ENCODE peak calls at places on chromosomes 4 and X, in six cellular contexts. F is transverse colon, I is epithelial cell of esophagus, Y is hepatocyte, A is HL-60, S is AG04449. L is an unnamed sample.
A peak's percentile ranks its signal among the peaks of the same experiment; 100 is the strongest.

GRCh38 chr4:1579834-1580686 is 104.1 kb downstream of the FAM53A start:
- DNase-seq in A (peak; percentile 95), F (peak; percentile 91), S (no peak), I (peak; percentile 57), Y (peak; percentile 92), L (no peak)

GRCh38 chr4:21790437-21791029 is 158.0 kb downstream of the KCNIP4 start:
- DNase-seq in Y (peak; percentile 49), I (peak; percentile 50), F (no peak), A (no peak), S (no peak), L (no peak)

GRCh38 chrX:47316276-47317025 is 53.9 kb upstream of the ZNF157 start:
- DNase-seq in A (no peak), F (no peak), Y (no peak), I (no peak), S (no peak), L (no peak)

GRCh38 chr4:129240816-129241215 is 144.9 kb downstream of the C4orf33 start:
- DNase-seq in A (no peak), Y (peak; percentile 32), S (no peak), I (peak; percentile 6), F (no peak), L (no peak)

GRCh38 chrX:39736219-39737211 is 361.2 kb downstream of the BCOR start:
- DNase-seq in Y (no peak), I (peak; percentile 40), F (peak; percentile 53), S (no peak), A (no peak), L (no peak)

GRCh38 chr4:76690091-76690905 is 207.6 kb downstream of the SOWAHB start:
- DNase-seq in A (no peak), I (peak; percentile 28), S (no peak), F (peak; percentile 39), Y (peak; percentile 45), L (no peak)

GRCh38 chr4:145546556-145546955 is 64.9 kb downstream of the SMAD1 start:
- DNase-seq in A (no peak), F (no peak), I (peak; percentile 49), S (no peak), Y (no peak), L (no peak)

GRCh38 chrX:71935542-71935941 is 24.9 kb downstream of the NHSL2 start:
- DNase-seq in S (no peak), I (no peak), Y (no peak), F (no peak), A (no peak), L (no peak)

GRCh38 chr4:1026115-1026514 is 14.7 kb downstream of the FGFRL1 start:
- DNase-seq in A (peak; percentile 10), Y (no peak), F (peak; percentile 68), I (peak; percentile 76), S (no peak), L (no peak)

GRCh38 chrX:40908857-40909475 is 173.6 kb upstream of the MED14 start:
- DNase-seq in A (no peak), I (peak; percentile 53), S (no peak), Y (no peak), F (no peak), L (no peak)

GRCh38 chr4:6734165-6734786 is 18.3 kb downstream of the BLOC1S4 start:
- DNase-seq in F (no peak), A (no peak), S (no peak), I (no peak), Y (no peak), L (no peak)

GRCh38 chr4:57403591-57403990 is 293.4 kb upstream of the IGFBP7 start:
- DNase-seq in A (no peak), S (no peak), Y (no peak), I (peak; percentile 54), F (no peak), L (no peak)

GRCh38 chr4:124806403-124806802 is 93.9 kb upstream of the ANKRD50 start:
- DNase-seq in A (no peak), I (peak; percentile 34), F (no peak), Y (no peak), S (no peak), L (no peak)

GRCh38 chrX:368811-369562 is 17.7 kb downstream of the PPP2R3B start:
- DNase-seq in Y (no peak), A (no peak), S (peak; percentile 9), I (no peak), F (no peak), L (no peak)

GRCh38 chr4:140711910-140712309 is 44.3 kb downstream of the TBC1D9 start:
- DNase-seq in F (no peak), S (no peak), A (no peak), I (no peak), Y (peak; percentile 29), L (no peak)

GRCh38 chrX:37666516-37666915 is 19.1 kb upstream of the XK start:
- DNase-seq in A (no peak), Y (no peak), S (no peak), F (no peak), I (no peak), L (no peak)

GRCh38 chr4:72568959-72569718 is at the start of gene ADAMTS3:
- DNase-seq in F (peak; percentile 40), S (no peak), A (peak; percentile 12), I (peak; percentile 47), Y (peak; percentile 85), L (peak; percentile 27)

GRCh38 chr4:94504545-94504944 is 52.8 kb downstream of the PDLIM5 start:
- DNase-seq in I (no peak), S (peak; percentile 76), F (no peak), A (no peak), Y (no peak), L (no peak)

GRCh38 chr4:182142146-182143085 is 100.8 kb upstream of the TENM3 start:
- DNase-seq in A (no peak), S (no peak), Y (peak; percentile 70), F (no peak), I (peak; percentile 44), L (no peak)

GRCh38 chr4:102390438-102390837 is 45.2 kb upstream of the SLC39A8 start:
- DNase-seq in A (peak; percentile 87), Y (no peak), I (peak; percentile 88), S (no peak), F (no peak), L (no peak)

GRCh38 chr4:40173470-40173875 is 23.4 kb upstream of the RHOH start:
- DNase-seq in A (no peak), S (no peak), I (no peak), Y (no peak), F (no peak), L (no peak)

GRCh38 chr4:21976166-21976565 is 27.6 kb upstream of the KCNIP4 start:
- DNase-seq in Y (no peak), S (no peak), A (no peak), F (no peak), I (no peak), L (no peak)

GRCh38 chrX:134753185-134754008 is 95.1 kb upstream of the PLAC1 start:
- DNase-seq in Y (no peak), S (no peak), I (peak; percentile 23), F (no peak), A (no peak), L (no peak)

GRCh38 chr4:184170996-184171395 is 46.7 kb downstream of the ENPP6 start:
- DNase-seq in F (no peak), I (peak; percentile 31), S (no peak), Y (no peak), A (no peak), L (no peak)

GRCh38 chrX:87392369-87392768 is 125.2 kb upstream of the KLHL4 start:
- DNase-seq in I (no peak), S (no peak), Y (no peak), A (no peak), F (no peak), L (no peak)

GRCh38 chr4:123833156-123833555 is 436.6 kb downstream of the SPRY1 start:
- DNase-seq in S (peak; percentile 69), A (no peak), Y (no peak), I (peak; percentile 56), F (no peak), L (no peak)

GRCh38 chr4:36303430-36304137 is 22.2 kb downstream of the DTHD1 start:
- DNase-seq in S (no peak), I (no peak), Y (no peak), A (peak; percentile 61), F (no peak), L (no peak)

GRCh38 chrX:107686792-107687191 is 58.5 kb downstream of the PRPS1 start:
- DNase-seq in Y (no peak), I (no peak), A (no peak), F (no peak), S (no peak), L (no peak)

GRCh38 chrX:116801943-116802342 is 339.2 kb upstream of the CT83 start:
- DNase-seq in Y (no peak), F (no peak), I (no peak), S (no peak), A (no peak), L (no peak)

DNA sequence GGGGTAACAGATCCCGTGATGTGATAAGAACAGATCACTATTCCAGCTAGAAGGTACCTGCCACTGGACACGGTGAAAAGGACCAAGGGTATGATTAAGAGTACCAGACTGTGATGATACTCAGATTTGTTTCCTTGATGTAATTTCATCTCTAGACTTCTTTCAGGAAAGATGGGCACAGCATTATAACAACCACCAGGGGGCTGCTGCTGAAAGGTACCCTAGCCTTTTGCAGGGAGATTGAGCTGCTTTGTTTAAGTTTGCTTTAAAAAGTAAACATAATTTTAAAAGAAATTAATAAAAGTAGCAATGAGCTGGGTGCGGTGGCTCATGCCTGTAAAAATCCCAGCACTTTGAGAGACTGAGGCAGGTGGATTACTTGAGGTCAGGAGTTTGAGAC is 145.4 kb downstream of the EMCN start:
- DNase-seq in Y (peak; percentile 11), S (no peak), I (peak; percentile 6), A (peak; percentile 14), F (no peak), L (no peak)
- TF ChIP-seq CTCF in Y (peak; percentile 31), S (peak; percentile 32), I (peak; percentile 44), A (peak; percentile 31), F (no peak), L (no peak)

GRCh38 chr4:134470544-134470943 is 269.0 kb upstream of the PABPC4L start:
- DNase-seq in A (peak; percentile 8), S (no peak), Y (peak; percentile 25), F (peak; percentile 22), I (peak; percentile 49), L (no peak)

GRCh38 chr4:134463771-134464170 is 262.2 kb upstream of the PABPC4L start:
- DNase-seq in A (no peak), S (no peak), F (no peak), I (no peak), Y (no peak), L (no peak)

GRCh38 chr4:134465417-134465816 is 263.8 kb upstream of the PABPC4L start:
- DNase-seq in A (no peak), Y (no peak), I (no peak), S (no peak), F (no peak), L (no peak)
- TF ChIP-seq CTCF in A (no peak), Y (no peak), I (no peak), S (no peak), F (no peak), L (no peak)

DNA sequence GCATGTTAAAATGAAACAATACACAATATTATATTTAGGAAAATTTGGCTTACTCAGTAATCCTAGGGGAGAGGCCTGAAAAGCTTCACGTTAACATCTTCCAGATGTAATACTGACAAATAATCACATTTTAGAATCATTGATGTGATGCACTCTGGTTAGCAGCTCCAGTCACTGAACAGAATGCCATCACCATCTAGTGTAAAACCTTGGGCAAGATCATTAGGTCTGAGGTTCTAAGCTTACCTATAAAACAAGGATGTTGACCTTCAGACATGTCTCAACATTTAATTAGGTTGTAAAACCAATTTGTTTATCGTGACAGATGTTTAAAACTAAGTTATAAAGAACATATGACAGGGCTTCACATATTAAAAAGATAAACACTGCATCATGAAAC is 1704.8 kb downstream of the STIM2 start:
- DNase-seq in S (no peak), A (no peak), I (no peak), F (no peak), Y (no peak), L (no peak)
- TF ChIP-seq CTCF in S (no peak), A (no peak), I (no peak), F (no peak), Y (no peak), L (no peak)

GRCh38 chr4:168028568-168028967 is 63.8 kb upstream of the ANXA10 start:
- DNase-seq in S (no peak), Y (peak; percentile 15), A (no peak), F (no peak), I (peak; percentile 40), L (no peak)
- TF ChIP-seq CTCF in S (no peak), Y (no peak), A (no peak), F (no peak), I (peak; percentile 30), L (no peak)

L was measured in omental fat pad.